ENCODE peak calls at places on chromosomes 5 and 9, in ten cellular contexts. W, S, Z, Q, O, E, T, G, M and D are unnamed samples.

GRCh38 chr9:7980691-7981289 is 181.2 kb upstream of the DMAC1 start:
- DNase-seq in W (no peak), S (no peak), Z (no peak), Q (no peak), O (no peak), E (peak; percentile 65), T (no peak), G (no peak), M (no peak), D (no peak)

GRCh38 chr5:115360036-115360685 is 63.7 kb upstream of the CCDC112 start:
- DNase-seq in W (no peak), S (no peak), Z (no peak), Q (peak; percentile 21), O (no peak), E (no peak), T (no peak), G (no peak), M (peak; percentile 35), D (no peak)

GRCh38 chr9:15642369-15642962 is 89.6 kb downstream of the CCDC171 start:
- DNase-seq in W (no peak), S (no peak), Z (peak; percentile 62), Q (peak; percentile 57), O (no peak), E (no peak), T (no peak), G (peak; percentile 5), M (peak; percentile 60), D (no peak)

GRCh38 chr9:91392435-91392834 is 30.7 kb upstream of the AUH start:
- DNase-seq in W (no peak), S (no peak), Z (no peak), Q (no peak), O (no peak), E (no peak), T (no peak), G (no peak), M (no peak), D (no peak)

GRCh38 chr9:114156311-114156657 is 947 bp downstream of the COL27A1 start:
- DNase-seq in W (no peak), S (no peak), Z (peak; percentile 42), Q (no peak), O (no peak), E (no peak), T (no peak), G (no peak), M (no peak), D (no peak)

GRCh38 chr5:130141689-130142320 is 237.5 kb downstream of the CHSY3 start:
- DNase-seq in W (peak; percentile 60), S (peak; percentile 37), Z (peak; percentile 67), Q (peak; percentile 64), O (no peak), E (peak; percentile 85), T (no peak), G (peak; percentile 9), M (peak; percentile 56), D (peak; percentile 35)

GRCh38 chr5:136766456-136766855 is 401.1 kb upstream of the TRPC7 start:
- DNase-seq in W (no peak), S (no peak), Z (no peak), Q (peak; percentile 26), O (no peak), E (no peak), T (no peak), G (no peak), M (no peak), D (no peak)

GRCh38 chr9:89591291-89592200 is 13.3 kb upstream of the GADD45G start:
- DNase-seq in W (no peak), S (no peak), Z (no peak), Q (no peak), O (no peak), E (peak; percentile 33), T (no peak), G (no peak), M (no peak), D (no peak)

GRCh38 chr5:19923742-19924141 is 64.3 kb downstream of the CDH18 start:
- DNase-seq in W (no peak), S (no peak), Z (no peak), Q (peak; percentile 15), O (no peak), E (no peak), T (no peak), G (no peak), M (no peak), D (no peak)

GRCh38 chr5:133944263-133945230 is 23.9 kb downstream of the C5orf15 start:
- DNase-seq in W (peak; percentile 63), S (peak; percentile 54), Z (peak; percentile 87), Q (peak; percentile 63), O (no peak), E (peak; percentile 89), T (no peak), G (no peak), M (peak; percentile 57), D (peak; percentile 66)

GRCh38 chr9:136621019-136621733 is 41.5 kb upstream of the EGFL7 start:
- DNase-seq in W (no peak), S (no peak), Z (no peak), Q (peak; percentile 78), O (no peak), E (no peak), T (no peak), G (no peak), M (no peak), D (peak; percentile 56)

GRCh38 chr9:117414220-117414905 is 494 bp downstream of the ASTN2 start:
- DNase-seq in W (peak; percentile 46), S (no peak), Z (peak; percentile 66), Q (peak; percentile 24), O (no peak), E (peak; percentile 84), T (no peak), G (no peak), M (peak; percentile 1), D (peak; percentile 70)

GRCh38 chr5:159581502-159582249 is 251.4 kb upstream of the IL12B start:
- DNase-seq in W (no peak), S (no peak), Z (peak; percentile 21), Q (peak; percentile 95), O (no peak), E (peak; percentile 76), T (no peak), G (peak; percentile 90), M (peak; percentile 97), D (no peak)

GRCh38 chr5:66680804-66681203 is 84.6 kb downstream of the MAST4 start:
- DNase-seq in W (no peak), S (no peak), Z (no peak), Q (no peak), O (no peak), E (no peak), T (no peak), G (no peak), M (no peak), D (no peak)
- TF ChIP-seq CTCF in W (peak; percentile 29), S (no peak), Z (peak; percentile 48), Q (no peak), O (no peak), E (peak; percentile 61), T (no peak), G (no peak), M (peak; percentile 17), D (peak; percentile 25)

DNA sequence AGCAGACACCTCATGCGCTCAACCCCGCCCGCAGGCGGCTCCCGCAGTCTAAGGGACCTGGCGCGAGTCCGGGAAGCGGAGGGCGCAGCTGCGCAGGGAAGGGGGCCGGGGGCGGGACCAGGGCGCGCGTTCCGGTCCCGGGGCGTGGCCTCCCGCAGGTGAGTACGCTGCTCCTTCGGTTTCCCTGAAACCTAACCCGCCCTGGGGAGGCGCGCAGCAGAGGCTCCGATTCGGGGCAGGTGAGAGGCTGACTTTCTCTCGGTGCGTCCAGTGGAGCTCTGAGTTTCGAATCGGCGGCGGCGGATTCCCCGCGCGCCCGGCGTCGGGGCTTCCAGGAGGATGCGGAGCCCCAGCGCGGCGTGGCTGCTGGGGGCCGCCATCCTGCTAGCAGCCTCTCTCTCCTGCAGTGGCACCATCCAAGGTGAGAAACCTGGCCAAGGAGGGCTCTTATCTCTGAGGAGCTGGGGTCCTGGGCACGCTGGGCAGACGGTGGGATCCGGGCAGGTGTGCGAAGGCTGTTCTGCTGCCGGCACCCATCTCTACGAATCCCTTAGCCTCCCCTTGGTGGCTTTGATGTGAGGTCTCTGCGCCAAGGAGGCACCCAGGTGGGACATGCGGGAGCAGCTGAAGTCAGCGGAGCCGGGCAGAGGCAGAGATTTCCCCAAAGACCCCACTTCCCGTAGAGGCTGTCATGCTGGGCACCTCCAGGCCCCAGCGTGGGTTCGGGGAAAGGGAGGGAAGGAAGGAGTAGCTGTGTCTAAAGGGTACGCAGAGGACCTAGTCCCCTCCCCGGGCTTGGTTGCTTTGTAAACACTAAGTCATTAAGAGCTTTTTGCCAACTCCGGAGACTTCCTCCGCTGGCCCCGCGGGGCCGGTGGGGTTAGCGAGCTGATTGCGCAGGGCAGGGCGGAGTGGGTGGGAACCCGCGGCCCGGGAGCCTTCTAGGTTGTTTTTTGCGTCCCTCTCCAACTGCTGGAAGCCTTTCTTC is at the start of gene F2RL1:
- DNase-seq in W (peak; percentile 77), S (no peak), Z (peak; percentile 98), Q (peak; percentile 99), O (no peak), E (peak; percentile 98), T (peak; percentile 31), G (peak; percentile 77), M (peak; percentile 68), D (peak; percentile 82)
- TF ChIP-seq CTCF in W (no peak), S (no peak), Z (no peak), Q (no peak), O (no peak), E (no peak), T (no peak), G (no peak), M (no peak), D (no peak)

GRCh38 chr5:28734396-28734795 is 1696.0 kb upstream of the CDH9 start:
- DNase-seq in W (no peak), S (no peak), Z (peak; percentile 30), Q (peak; percentile 93), O (no peak), E (no peak), T (no peak), G (no peak), M (no peak), D (no peak)
- TF ChIP-seq CTCF in W (no peak), S (no peak), Z (peak; percentile 39), Q (peak; percentile 20), O (no peak), E (peak; percentile 50), T (no peak), G (no peak), M (no peak), D (no peak)

GRCh38 chr5:68919988-68920490 is 173.8 kb upstream of the SLC30A5 start:
- DNase-seq in W (no peak), S (no peak), Z (no peak), Q (no peak), O (no peak), E (no peak), T (no peak), G (no peak), M (no peak), D (no peak)

GRCh38 chr5:68920888-68921287 is 172.9 kb upstream of the SLC30A5 start:
- DNase-seq in W (no peak), S (no peak), Z (no peak), Q (no peak), O (no peak), E (no peak), T (no peak), G (no peak), M (no peak), D (no peak)

GRCh38 chr5:68922172-68922987 is 171.4 kb upstream of the SLC30A5 start:
- DNase-seq in W (no peak), S (no peak), Z (peak; percentile 83), Q (no peak), O (no peak), E (peak; percentile 57), T (no peak), G (no peak), M (no peak), D (no peak)

GRCh38 chr5:68915079-68915478 is 178.7 kb upstream of the SLC30A5 start:
- DNase-seq in W (no peak), S (no peak), Z (no peak), Q (no peak), O (no peak), E (no peak), T (no peak), G (no peak), M (no peak), D (no peak)

GRCh38 chr5:68918306-68918705 is 175.5 kb upstream of the SLC30A5 start:
- DNase-seq in W (no peak), S (no peak), Z (no peak), Q (peak; percentile 11), O (no peak), E (no peak), T (no peak), G (no peak), M (peak; percentile 12), D (no peak)
- TF ChIP-seq CTCF in W (no peak), S (no peak), Z (no peak), Q (no peak), O (no peak), E (no peak), T (no peak), G (no peak), M (no peak), D (no peak)